ENCODE peak calls at places on chromosomes 12 and 14, in six cellular contexts. O is body of pancreas, D is foreskin fibroblast, K is skeletal muscle cell, T is cardiac fibroblast, I is GM23248. M is an unnamed sample.

GRCh38 chr14:100386121-100386520 is 63.0 kb downstream of the SLC25A47 start:
- DNase-seq in T (peak; percentile 60), K (no peak), D (no peak), O (no peak), I (peak; percentile 8), M (no peak)

GRCh38 chr12:16506394-16506793 is 99.6 kb downstream of the LMO3 start:
- DNase-seq in O (no peak), D (no peak), K (no peak), I (no peak), T (no peak), M (no peak)

GRCh38 chr14:33280646-33281045 is 342.0 kb downstream of the NPAS3 start:
- DNase-seq in I (peak; percentile 67), D (peak; percentile 6), T (peak; percentile 4), K (peak; percentile 30), O (no peak), M (no peak)

GRCh38 chr12:65106948-65107347 is 14.2 kb downstream of the WIF1 start:
- DNase-seq in T (peak; percentile 10), D (peak; percentile 31), K (no peak), O (no peak), I (peak; percentile 41), M (no peak)

GRCh38 chr12:25040593-25040992 is 91.7 kb upstream of the BCAT1 start:
- DNase-seq in O (no peak), D (no peak), I (no peak), T (no peak), K (no peak), M (no peak)

GRCh38 chr14:52051861-52052260 is 17.0 kb downstream of the NID2 start:
- DNase-seq in I (peak; percentile 78), O (no peak), K (no peak), T (peak; percentile 38), D (peak; percentile 65), M (no peak)

GRCh38 chr12:101474248-101474647 is 888 bp upstream of the SPIC start:
- DNase-seq in D (no peak), O (no peak), T (no peak), I (no peak), K (no peak), M (no peak)

GRCh38 chr14:22837059-22837749 is 819 bp downstream of the MMP14 start:
- DNase-seq in T (peak; percentile 61), O (peak; percentile 71), K (no peak), I (peak; percentile 81), D (peak; percentile 57), M (no peak)

GRCh38 chr12:12008931-12009611 is 61.7 kb upstream of the BCL2L14 start:
- DNase-seq in O (peak; percentile 20), T (peak; percentile 28), K (no peak), I (peak; percentile 73), D (peak; percentile 14), M (no peak)

GRCh38 chr14:65006251-65006721 is 19.6 kb downstream of the FNTB start:
- DNase-seq in T (no peak), K (no peak), D (no peak), O (no peak), I (no peak), M (no peak)

GRCh38 chr12:107990325-107990724 is 138.8 kb upstream of the WSCD2 start:
- DNase-seq in K (no peak), I (peak; percentile 29), D (no peak), O (peak; percentile 35), T (peak; percentile 11), M (no peak)

GRCh38 chr12:70243510-70244331 is 488 bp downstream of the CNOT2 start:
- DNase-seq in I (peak; percentile 82), T (peak; percentile 74), K (peak; percentile 19), D (peak; percentile 84), O (peak; percentile 71), M (no peak)

GRCh38 chr12:120358412-120359158 is 10.4 kb downstream of the MSI1 start:
- DNase-seq in O (no peak), I (no peak), K (no peak), D (no peak), T (no peak), M (no peak)

GRCh38 chr14:76784881-76785280 is 23.6 kb downstream of the VASH1 start:
- DNase-seq in K (peak; percentile 41), O (peak; percentile 83), T (peak; percentile 87), D (peak; percentile 85), I (peak; percentile 72), M (peak; percentile 23)

GRCh38 chr14:72603639-72604038 is 290.3 kb downstream of the DPF3 start:
- DNase-seq in I (no peak), K (no peak), O (no peak), T (peak; percentile 26), D (no peak), M (no peak)

GRCh38 chr12:85309180-85309579 is 29.2 kb downstream of the ALX1 start:
- DNase-seq in O (no peak), K (no peak), T (no peak), I (no peak), D (peak; percentile 1), M (no peak)

GRCh38 chr12:24778486-24779304 is 170.2 kb downstream of the BCAT1 start:
- DNase-seq in T (peak; percentile 70), K (no peak), O (no peak), I (peak; percentile 47), D (peak; percentile 41), M (peak; percentile 17)

GRCh38 chr12:12685305-12685704 is 10.7 kb downstream of the GPR19 start:
- DNase-seq in K (no peak), O (peak; percentile 35), I (no peak), D (no peak), T (no peak), M (no peak)

GRCh38 chr14:68563256-68564131 is 229.4 kb downstream of the ZFP36L1 start:
- DNase-seq in D (peak; percentile 39), T (peak; percentile 89), K (no peak), O (peak; percentile 51), I (no peak), M (no peak)

GRCh38 chr14:68561531-68562007 is 231.3 kb downstream of the ZFP36L1 start:
- DNase-seq in D (no peak), T (no peak), I (peak; percentile 34), K (no peak), O (no peak), M (no peak)

GRCh38 chr14:68564236-68564825 is 228.5 kb downstream of the ZFP36L1 start:
- DNase-seq in D (no peak), K (no peak), I (no peak), T (no peak), O (no peak), M (no peak)

GRCh38 chr14:68564826-68565760 is 227.8 kb downstream of the ZFP36L1 start:
- DNase-seq in T (peak; percentile 32), D (peak; percentile 41), K (no peak), I (no peak), O (no peak), M (no peak)

GRCh38 chr14:68562911-68563255 is 230.0 kb downstream of the ZFP36L1 start:
- DNase-seq in O (no peak), I (no peak), T (no peak), D (no peak), K (no peak), M (no peak)
- H3K4me3 ChIP-seq in O (no peak overlapping the region), I (no peak overlapping the region), T (no peak overlapping the region), D (no peak overlapping the region), K (no peak overlapping the region), M (no peak overlapping the region)

DNA sequence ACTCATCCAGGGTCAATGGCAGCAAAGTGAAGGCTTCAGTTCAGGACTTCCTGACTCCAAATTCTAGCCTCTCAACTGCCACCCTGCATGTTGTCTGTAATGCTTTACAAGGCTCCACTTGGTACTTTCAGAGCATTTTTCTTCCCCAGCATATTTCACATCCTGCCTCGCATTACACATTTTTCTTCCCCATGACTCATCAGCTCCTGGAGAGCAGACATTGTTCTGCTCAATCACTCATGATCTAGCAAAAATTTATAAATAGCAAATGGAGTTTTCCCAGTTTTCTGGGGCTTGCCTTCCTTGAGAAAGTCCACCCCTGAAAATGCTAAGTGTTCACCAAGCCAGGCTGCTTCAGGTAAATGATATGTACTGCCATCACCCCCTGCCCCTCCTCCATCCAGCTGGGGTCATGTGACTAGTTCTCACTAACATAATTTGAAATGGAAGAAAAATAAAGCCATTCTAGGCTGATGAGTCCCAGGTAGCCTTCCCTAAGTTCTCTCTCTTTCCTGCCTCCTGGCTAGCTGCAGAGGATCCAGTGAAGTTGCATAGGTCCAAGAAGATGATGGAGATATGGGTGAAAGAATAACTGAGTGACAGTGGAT is 69.4 kb downstream of the ARMH4 start:
- DNase-seq in T (peak; percentile 82), D (peak; percentile 87), I (peak; percentile 90), O (peak; percentile 13), K (peak; percentile 64), M (peak; percentile 62)
- H3K4me3 ChIP-seq in T (no peak overlapping the region), D (no peak overlapping the region), I (peak overlapping the region; percentile 9), O (no peak overlapping the region), K (no peak overlapping the region), M (no peak overlapping the region)

DNA sequence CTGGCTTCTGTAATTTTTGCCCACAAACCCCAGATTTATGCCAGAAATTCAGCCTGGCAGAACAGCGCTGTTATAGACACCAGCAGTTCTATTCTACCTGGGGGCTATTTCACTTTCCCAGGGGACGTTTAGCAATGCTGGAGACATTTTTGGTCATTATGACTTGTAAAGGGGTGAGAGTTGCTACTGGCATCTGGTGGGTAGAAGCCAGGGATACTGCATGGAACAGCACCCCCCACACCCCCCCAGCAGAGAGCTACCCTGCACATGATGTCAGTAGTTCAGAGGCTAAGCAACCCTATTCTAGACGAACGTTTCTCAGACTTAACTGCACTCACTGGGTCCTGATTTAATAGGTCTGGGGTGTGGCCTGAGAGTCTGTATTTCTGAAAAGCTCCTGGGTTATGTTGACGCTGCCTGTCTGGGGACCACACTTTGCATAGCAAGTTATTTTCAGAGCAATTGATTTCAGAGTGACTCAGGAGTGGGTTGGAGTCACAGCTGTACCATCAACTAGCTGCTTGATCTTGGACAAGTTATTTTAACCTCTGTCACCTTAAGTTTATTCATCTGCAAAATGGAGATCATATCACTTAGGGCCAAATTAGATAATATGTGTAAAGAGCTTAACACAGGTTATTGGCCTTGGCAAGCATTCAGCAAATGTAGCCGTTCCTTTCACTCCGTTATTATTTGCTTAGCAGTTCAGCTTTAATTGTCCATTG is 48.5 kb downstream of the CHST11 start:
- DNase-seq in I (no peak), D (no peak), K (no peak), T (no peak), O (no peak), M (no peak)
- H3K4me3 ChIP-seq in I (no peak overlapping the region), D (no peak overlapping the region), K (no peak overlapping the region), T (no peak overlapping the region), O (no peak overlapping the region), M (no peak overlapping the region)

GRCh38 chr12:109449845-109450532 is 27.1 kb downstream of the KCTD10 start:
- DNase-seq in T (no peak), K (no peak), I (no peak), D (no peak), O (no peak), M (no peak)
- H3K4me3 ChIP-seq in T (no peak overlapping the region), K (no peak overlapping the region), I (no peak overlapping the region), D (no peak overlapping the region), O (no peak overlapping the region), M (no peak overlapping the region)

DNA sequence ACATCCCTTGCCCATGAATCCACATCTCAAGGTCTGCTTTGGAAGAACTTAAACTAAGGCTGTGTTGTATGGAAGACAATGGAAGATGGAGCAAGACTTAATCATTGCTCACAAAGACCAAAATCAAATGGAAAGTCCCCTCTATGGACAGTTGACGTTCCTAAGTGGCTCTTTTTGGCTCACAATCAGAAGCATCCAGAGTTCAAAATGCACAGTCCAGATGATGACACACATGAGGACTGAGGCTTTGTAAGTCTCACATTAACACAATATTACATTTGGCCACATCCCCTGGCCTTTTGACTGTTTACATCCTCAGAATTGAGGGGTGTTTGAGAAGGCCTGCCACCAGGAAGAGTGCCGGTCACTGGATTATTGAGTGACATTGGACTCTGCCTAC is 122.3 kb upstream of the CPM start:
- DNase-seq in D (no peak), T (no peak), O (no peak), K (no peak), I (no peak), M (no peak)
- H3K4me3 ChIP-seq in D (no peak overlapping the region), T (no peak overlapping the region), O (no peak overlapping the region), K (no peak overlapping the region), I (no peak overlapping the region), M (no peak overlapping the region)

M was measured in AG09309.